ENCODE peak calls at places on chromosomes 12 and 14, in five cellular contexts. One of them, this sample, is unnamed.

GRCh38 chr12:49706351-49707126 is 666 bp downstream of the FMNL3 start:
- DNase-seq in choroid plexus epithelial cell: peak
- DNase-seq in fibroblast of villous mesenchyme: peak
- DNase-seq in right lobe of liver: peak
- DNase-seq in fibroblast of mammary gland: peak
- DNase-seq in this sample: no peak

GRCh38 chr14:20809917-20810316 is 7.3 kb upstream of the RNASE1 start:
- DNase-seq in choroid plexus epithelial cell: no peak
- DNase-seq in fibroblast of villous mesenchyme: no peak
- DNase-seq in right lobe of liver: no peak
- DNase-seq in fibroblast of mammary gland: no peak
- DNase-seq in this sample: no peak

GRCh38 chr12:48875944-48876520 is 10.4 kb upstream of the RND1 start:
- DNase-seq in choroid plexus epithelial cell: no peak
- DNase-seq in fibroblast of villous mesenchyme: no peak
- DNase-seq in right lobe of liver: no peak
- DNase-seq in fibroblast of mammary gland: peak
- DNase-seq in this sample: no peak

GRCh38 chr14:103886304-103887169 is 39.2 kb upstream of the PPP1R13B start:
- DNase-seq in choroid plexus epithelial cell: peak
- DNase-seq in fibroblast of villous mesenchyme: peak
- DNase-seq in right lobe of liver: no peak
- DNase-seq in fibroblast of mammary gland: peak
- DNase-seq in this sample: peak

GRCh38 chr12:119156401-119156800 is 22.3 kb upstream of the HSPB8 start:
- DNase-seq in choroid plexus epithelial cell: no peak
- DNase-seq in fibroblast of villous mesenchyme: no peak
- DNase-seq in right lobe of liver: no peak
- DNase-seq in fibroblast of mammary gland: no peak
- DNase-seq in this sample: no peak

GRCh38 chr12:56266634-56267442 is at the start of gene COQ10A:
- DNase-seq in choroid plexus epithelial cell: peak
- DNase-seq in fibroblast of villous mesenchyme: peak
- DNase-seq in right lobe of liver: peak
- DNase-seq in fibroblast of mammary gland: peak
- DNase-seq in this sample: peak

GRCh38 chr12:109555431-109556315 is 17.6 kb downstream of the MMAB start:
- DNase-seq in choroid plexus epithelial cell: no peak
- DNase-seq in fibroblast of villous mesenchyme: no peak
- DNase-seq in right lobe of liver: peak
- DNase-seq in fibroblast of mammary gland: no peak
- DNase-seq in this sample: no peak

GRCh38 chr12:57488397-57489156 is 709 bp downstream of the MARS1 start:
- DNase-seq in choroid plexus epithelial cell: peak
- DNase-seq in fibroblast of villous mesenchyme: peak
- DNase-seq in right lobe of liver: no peak
- DNase-seq in fibroblast of mammary gland: peak
- DNase-seq in this sample: no peak

GRCh38 chr14:103007555-103007954 is 49.8 kb downstream of the CDC42BPB start:
- DNase-seq in choroid plexus epithelial cell: no peak
- DNase-seq in fibroblast of villous mesenchyme: no peak
- DNase-seq in right lobe of liver: no peak
- DNase-seq in fibroblast of mammary gland: no peak
- DNase-seq in this sample: no peak

GRCh38 chr12:26276709-26277108 is 81.3 kb downstream of the SSPN start:
- DNase-seq in choroid plexus epithelial cell: peak
- DNase-seq in fibroblast of villous mesenchyme: peak
- DNase-seq in right lobe of liver: no peak
- DNase-seq in fibroblast of mammary gland: peak
- DNase-seq in this sample: no peak

GRCh38 chr12:26273811-26274210 is 78.4 kb downstream of the SSPN start:
- DNase-seq in choroid plexus epithelial cell: no peak
- DNase-seq in fibroblast of villous mesenchyme: peak
- DNase-seq in right lobe of liver: no peak
- DNase-seq in fibroblast of mammary gland: no peak
- DNase-seq in this sample: no peak

GRCh38 chr12:26274441-26275312 is 79.3 kb downstream of the SSPN start:
- DNase-seq in choroid plexus epithelial cell: peak
- DNase-seq in fibroblast of villous mesenchyme: peak
- DNase-seq in right lobe of liver: peak
- DNase-seq in fibroblast of mammary gland: peak
- DNase-seq in this sample: peak

GRCh38 chr12:26277511-26278246 is 82.3 kb downstream of the SSPN start:
- DNase-seq in choroid plexus epithelial cell: no peak
- DNase-seq in fibroblast of villous mesenchyme: peak
- DNase-seq in right lobe of liver: no peak
- DNase-seq in fibroblast of mammary gland: peak
- DNase-seq in this sample: no peak

DNA sequence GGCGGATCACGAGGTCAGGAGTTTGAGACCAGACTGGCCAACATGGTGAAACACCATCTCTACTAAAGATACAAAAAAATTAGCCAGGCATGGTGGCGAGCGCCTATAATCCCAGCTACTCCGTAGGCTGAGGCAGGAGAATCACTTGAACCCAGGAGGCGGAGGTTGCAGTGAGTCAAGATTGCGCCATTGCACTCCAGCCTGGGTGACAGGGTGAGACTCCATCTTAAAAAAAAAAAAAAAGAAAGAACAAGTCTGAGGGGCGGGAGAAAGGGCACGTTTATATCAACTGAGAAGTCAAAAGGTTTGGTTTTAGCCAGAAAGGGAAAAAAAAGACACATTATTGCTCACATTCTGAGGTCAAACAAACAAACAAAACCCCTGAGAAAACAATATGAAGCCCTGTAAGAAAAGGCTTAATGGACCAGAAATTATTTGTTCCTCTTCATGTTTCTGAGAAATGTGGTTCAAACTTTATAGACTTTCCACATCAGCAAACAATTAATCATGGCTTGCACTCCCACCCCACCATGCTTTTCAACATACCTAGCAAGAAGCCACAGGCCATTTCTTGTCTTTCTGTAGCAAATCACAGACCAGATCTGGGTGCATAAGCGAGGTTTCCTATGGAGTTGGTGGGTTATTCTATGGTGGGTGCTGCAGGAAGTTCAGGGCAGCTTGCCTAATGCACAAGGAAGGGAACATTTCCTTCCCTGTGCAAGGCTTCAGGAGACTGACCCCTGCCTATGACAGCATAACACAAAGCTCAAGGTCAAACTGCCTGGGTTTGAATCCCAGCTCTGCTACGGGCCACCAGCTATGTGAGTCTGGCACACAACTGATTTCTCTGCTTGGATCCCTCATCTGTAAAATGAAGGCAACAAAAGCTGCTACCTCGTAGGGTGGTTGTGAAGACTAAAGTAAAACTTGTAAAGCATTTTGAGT is 80.2 kb downstream of the SSPN start:
- DNase-seq in choroid plexus epithelial cell: no peak
- DNase-seq in fibroblast of villous mesenchyme: peak
- DNase-seq in right lobe of liver: no peak
- DNase-seq in fibroblast of mammary gland: peak
- DNase-seq in this sample: no peak
- H3K4me3 ChIP-seq in choroid plexus epithelial cell: no peak
- H3K4me3 ChIP-seq in fibroblast of villous mesenchyme: no peak
- H3K4me3 ChIP-seq in right lobe of liver: no peak
- H3K4me3 ChIP-seq in fibroblast of mammary gland: no peak
- H3K4me3 ChIP-seq in this sample: no peak

GRCh38 chr12:4278582-4278939 is 5.0 kb downstream of the CCND2 start:
- DNase-seq in choroid plexus epithelial cell: no peak
- DNase-seq in fibroblast of villous mesenchyme: no peak
- DNase-seq in right lobe of liver: peak
- DNase-seq in fibroblast of mammary gland: peak
- DNase-seq in this sample: no peak

GRCh38 chr12:4281173-4281654 is 7.7 kb downstream of the CCND2 start:
- DNase-seq in choroid plexus epithelial cell: no peak
- DNase-seq in fibroblast of villous mesenchyme: no peak
- DNase-seq in right lobe of liver: no peak
- DNase-seq in fibroblast of mammary gland: peak
- DNase-seq in this sample: no peak

GRCh38 chr12:4280351-4281163 is 7.0 kb downstream of the CCND2 start:
- DNase-seq in choroid plexus epithelial cell: no peak
- DNase-seq in fibroblast of villous mesenchyme: no peak
- DNase-seq in right lobe of liver: no peak
- DNase-seq in fibroblast of mammary gland: peak
- DNase-seq in this sample: no peak

GRCh38 chr12:4277856-4278581 is 4.5 kb downstream of the CCND2 start:
- DNase-seq in choroid plexus epithelial cell: no peak
- DNase-seq in fibroblast of villous mesenchyme: no peak
- DNase-seq in right lobe of liver: no peak
- DNase-seq in fibroblast of mammary gland: no peak
- DNase-seq in this sample: no peak

DNA sequence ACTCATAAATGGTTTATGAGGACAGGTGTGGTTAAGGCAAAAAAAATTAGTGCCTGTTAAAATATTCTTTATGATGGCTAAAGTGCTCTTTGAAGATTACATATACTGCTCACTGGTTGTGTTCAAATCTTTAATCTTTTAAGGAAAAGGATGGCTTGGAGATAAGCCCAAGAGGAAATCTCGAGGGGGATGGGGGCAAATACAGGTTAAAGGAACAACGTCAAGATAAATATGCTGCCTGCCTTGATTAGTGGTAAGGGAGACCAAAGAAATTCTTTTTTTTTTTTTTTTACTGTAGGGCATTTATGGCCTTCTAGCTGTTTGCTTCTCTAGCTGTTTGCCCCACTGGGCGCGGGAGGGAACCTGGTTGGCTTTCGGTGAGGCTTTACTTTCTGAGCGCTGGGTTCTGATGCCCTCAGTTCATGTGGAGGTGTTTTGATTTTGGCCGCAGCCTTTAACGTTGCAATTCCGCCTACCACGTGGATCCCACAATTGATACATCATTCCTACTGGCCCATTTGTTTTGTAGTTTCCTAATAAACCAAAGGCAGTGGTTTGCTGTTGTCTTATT is 5.6 kb downstream of the CCND2 start:
- DNase-seq in choroid plexus epithelial cell: no peak
- DNase-seq in fibroblast of villous mesenchyme: no peak
- DNase-seq in right lobe of liver: no peak
- DNase-seq in fibroblast of mammary gland: no peak
- DNase-seq in this sample: no peak
- H3K4me3 ChIP-seq in choroid plexus epithelial cell: no peak
- H3K4me3 ChIP-seq in fibroblast of villous mesenchyme: no peak
- H3K4me3 ChIP-seq in right lobe of liver: no peak
- H3K4me3 ChIP-seq in fibroblast of mammary gland: no peak
- H3K4me3 ChIP-seq in this sample: no peak

DNA sequence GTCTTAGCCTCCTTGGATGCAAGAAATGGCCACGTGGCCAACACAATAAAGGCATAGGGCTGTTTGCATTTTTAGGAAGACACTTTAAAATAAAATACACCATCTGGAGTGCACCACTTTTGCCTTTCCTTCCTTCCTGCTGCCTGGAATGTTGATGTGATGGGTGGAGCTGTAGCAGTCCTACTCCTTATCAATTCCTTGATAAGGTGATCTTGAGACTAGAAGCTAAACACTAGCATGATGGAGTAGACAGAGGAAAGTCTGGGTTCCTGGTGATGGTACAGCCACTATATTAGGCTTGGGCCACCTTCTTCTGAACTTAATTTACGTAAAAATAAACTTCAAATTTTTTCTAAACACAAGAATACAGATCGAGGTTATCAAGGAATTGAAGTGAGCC is 2.9 kb upstream of the GLT1D1 start:
- DNase-seq in choroid plexus epithelial cell: no peak
- DNase-seq in fibroblast of villous mesenchyme: no peak
- DNase-seq in right lobe of liver: no peak
- DNase-seq in fibroblast of mammary gland: no peak
- DNase-seq in this sample: no peak
- H3K4me3 ChIP-seq in choroid plexus epithelial cell: no peak
- H3K4me3 ChIP-seq in fibroblast of villous mesenchyme: no peak
- H3K4me3 ChIP-seq in right lobe of liver: no peak
- H3K4me3 ChIP-seq in fibroblast of mammary gland: no peak
- H3K4me3 ChIP-seq in this sample: no peak

DNA sequence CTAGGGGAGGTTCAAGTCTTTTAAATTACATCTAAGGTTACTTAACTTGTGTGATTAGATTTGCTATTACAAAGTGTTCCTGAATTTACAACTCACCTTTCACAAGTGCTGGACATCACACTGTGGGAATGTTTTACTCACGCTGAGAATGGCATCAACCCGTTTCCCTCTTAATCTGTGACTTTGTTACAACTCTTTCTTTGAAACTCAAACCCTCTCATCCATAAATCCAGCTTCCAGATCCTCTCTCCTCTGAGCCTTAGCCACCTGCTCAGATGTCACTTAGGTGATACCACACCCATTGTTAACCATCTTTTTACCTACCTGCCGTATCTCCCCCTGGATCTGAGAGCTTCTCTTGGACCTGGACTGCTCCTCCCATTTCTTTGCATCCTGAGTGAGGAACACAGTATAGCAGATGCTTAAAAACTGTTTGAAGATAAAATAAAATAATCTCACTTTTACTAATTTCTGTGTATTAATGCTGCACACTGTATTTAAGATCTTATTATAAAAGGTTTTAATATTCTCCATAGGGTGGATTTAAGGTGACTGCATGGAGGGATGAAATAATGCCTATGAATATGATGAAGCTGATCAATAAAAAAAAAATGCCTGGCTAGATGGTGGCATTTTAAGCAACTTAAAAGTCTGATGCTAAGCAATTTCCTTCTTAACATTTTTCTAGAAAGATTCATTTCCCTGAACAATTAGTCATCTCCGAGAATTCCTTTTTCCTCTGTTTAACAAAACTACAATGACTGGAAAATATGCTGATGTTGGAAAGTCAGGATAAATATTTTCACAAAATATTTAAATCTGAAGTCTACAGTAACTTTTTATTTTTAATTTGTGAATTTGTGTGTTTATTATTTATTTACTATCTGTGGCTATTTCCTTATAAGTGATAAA is 39.1 kb upstream of the NAP1L1 start:
- DNase-seq in choroid plexus epithelial cell: peak
- DNase-seq in fibroblast of villous mesenchyme: no peak
- DNase-seq in right lobe of liver: no peak
- DNase-seq in fibroblast of mammary gland: peak
- DNase-seq in this sample: no peak
- H3K4me3 ChIP-seq in choroid plexus epithelial cell: no peak
- H3K4me3 ChIP-seq in fibroblast of villous mesenchyme: no peak
- H3K4me3 ChIP-seq in right lobe of liver: no peak
- H3K4me3 ChIP-seq in fibroblast of mammary gland: no peak
- H3K4me3 ChIP-seq in this sample: no peak